ENCODE peak calls at places on chromosomes 12 and 14, in eight cellular contexts. A, W, E, I, M, U, Z and L are unnamed samples.

GRCh38 chr12:121786441-121786825 is 7.1 kb downstream of the RHOF start:
- DNase-seq in A (no peak), W (peak), E (peak), I (no peak), M (no peak), U (peak), Z (peak), L (no peak)

GRCh38 chr14:96574171-96574632 is 72.0 kb downstream of the PAPOLA start:
- DNase-seq in A (no peak), W (no peak), E (peak), I (no peak), M (no peak), U (no peak), Z (no peak), L (no peak)

GRCh38 chr12:57452937-57453509 is 2.1 kb upstream of the INHBE start:
- DNase-seq in A (peak), W (peak), E (peak), I (no peak), M (peak), U (peak), Z (peak), L (peak)

GRCh38 chr12:120961604-120962486 is 16.5 kb upstream of the HNF1A start:
- DNase-seq in A (no peak), W (no peak), E (no peak), I (no peak), M (no peak), U (no peak), Z (peak), L (no peak)

GRCh38 chr12:132788375-132789098 is 26.9 kb upstream of the ANKLE2 start:
- DNase-seq in A (no peak), W (no peak), E (no peak), I (no peak), M (no peak), U (no peak), Z (no peak), L (no peak)

GRCh38 chr14:41718477-41719166 is 111.9 kb downstream of the LRFN5 start:
- DNase-seq in A (peak), W (no peak), E (no peak), I (no peak), M (no peak), U (no peak), Z (no peak), L (no peak)

GRCh38 chr14:42710071-42710470 is 1103.4 kb downstream of the LRFN5 start:
- DNase-seq in A (no peak), W (no peak), E (no peak), I (no peak), M (no peak), U (no peak), Z (no peak), L (no peak)

GRCh38 chr12:6950401-6950801 is 755 bp upstream of the PTPN6 start:
- DNase-seq in A (peak), W (no peak), E (no peak), I (no peak), M (peak), U (no peak), Z (no peak), L (no peak)

GRCh38 chr12:114611145-114612018 is 72.6 kb downstream of the TBX3 start:
- DNase-seq in A (no peak), W (no peak), E (no peak), I (no peak), M (no peak), U (no peak), Z (no peak), L (no peak)

GRCh38 chr12:122825773-122826724 is 9.2 kb upstream of the HIP1R start:
- DNase-seq in A (peak), W (no peak), E (peak), I (no peak), M (no peak), U (peak), Z (peak), L (no peak)

GRCh38 chr14:52031781-52032180 is 37.1 kb downstream of the NID2 start:
- DNase-seq in A (no peak), W (peak), E (peak), I (no peak), M (no peak), U (peak), Z (no peak), L (no peak)

GRCh38 chr12:95951515-95951914 is 8.4 kb downstream of the AMDHD1 start:
- DNase-seq in A (no peak), W (no peak), E (no peak), I (no peak), M (no peak), U (no peak), Z (no peak), L (no peak)

GRCh38 chr12:102462803-102463499 is 17.4 kb downstream of the IGF1 start:
- DNase-seq in A (no peak), W (peak), E (peak), I (no peak), M (no peak), U (peak), Z (no peak), L (no peak)

GRCh38 chr12:34403706-34404376 is 381.5 kb downstream of the ALG10 start:
- DNase-seq in A (no peak), W (no peak), E (no peak), I (no peak), M (no peak), U (no peak), Z (peak), L (peak)

GRCh38 chr14:64704145-64704742 is at the start of gene PLEKHG3:
- DNase-seq in A (peak), W (peak), E (peak), I (no peak), M (no peak), U (peak), Z (peak), L (no peak)

GRCh38 chr12:130830246-130830551 is 8.9 kb downstream of the STX2 start:
- DNase-seq in A (no peak), W (no peak), E (no peak), I (no peak), M (no peak), U (no peak), Z (no peak), L (no peak)

GRCh38 chr14:71726639-71727085 is 205.6 kb upstream of the RGS6 start:
- DNase-seq in A (no peak), W (no peak), E (no peak), I (no peak), M (no peak), U (no peak), Z (peak), L (no peak)

GRCh38 chr12:120797677-120798642 is 72.3 kb downstream of the ACADS start:
- DNase-seq in A (peak), W (no peak), E (no peak), I (peak), M (peak), U (no peak), Z (no peak), L (peak)

GRCh38 chr12:129080821-129081220 is 227.5 kb downstream of the GLT1D1 start:
- DNase-seq in A (no peak), W (no peak), E (no peak), I (no peak), M (no peak), U (no peak), Z (no peak), L (no peak)

GRCh38 chr14:86781111-86781510 is 1211.9 kb downstream of the GALC start:
- DNase-seq in A (no peak), W (no peak), E (no peak), I (no peak), M (no peak), U (no peak), Z (no peak), L (no peak)

GRCh38 chr12:68482660-68483059 is 128.0 kb upstream of the RAP1B start:
- DNase-seq in A (peak), W (no peak), E (no peak), I (peak), M (no peak), U (no peak), Z (no peak), L (peak)

GRCh38 chr14:59675394-59675793 is 98.8 kb upstream of the CCDC175 start:
- DNase-seq in A (no peak), W (no peak), E (no peak), I (no peak), M (no peak), U (no peak), Z (no peak), L (no peak)

GRCh38 chr12:54413284-54414190 is 5.5 kb downstream of the ITGA5 start:
- DNase-seq in A (peak), W (peak), E (peak), I (no peak), M (peak), U (no peak), Z (no peak), L (peak)

GRCh38 chr12:47995976-47996375 is 8.3 kb downstream of the COL2A1 start:
- DNase-seq in A (no peak), W (peak), E (peak), I (no peak), M (no peak), U (peak), Z (peak), L (no peak)

GRCh38 chr12:12201274-12201758 is 65.5 kb downstream of the LRP6 start:
- DNase-seq in A (no peak), W (peak), E (peak), I (no peak), M (no peak), U (no peak), Z (no peak), L (peak)

GRCh38 chr12:65955418-65955817 is 131.1 kb downstream of the HMGA2 start:
- DNase-seq in A (no peak), W (no peak), E (no peak), I (no peak), M (no peak), U (no peak), Z (no peak), L (no peak)

GRCh38 chr12:53381739-53382630 is 2.0 kb downstream of the SP1 start:
- DNase-seq in A (peak), W (peak), E (peak), I (peak), M (peak), U (peak), Z (peak), L (peak)

GRCh38 chr12:80829767-80830166 is 108.0 kb downstream of the LIN7A start:
- DNase-seq in A (no peak), W (no peak), E (no peak), I (no peak), M (no peak), U (no peak), Z (no peak), L (no peak)

GRCh38 chr12:79020106-79020505 is 155.5 kb downstream of the SYT1 start:
- DNase-seq in A (no peak), W (peak), E (peak), I (no peak), M (no peak), U (peak), Z (no peak), L (no peak)

GRCh38 chr14:106210650-106211049 is 684.3 kb downstream of the TMEM121 start:
- DNase-seq in A (no peak), W (no peak), E (no peak), I (no peak), M (peak), U (no peak), Z (peak), L (no peak)

GRCh38 chr14:72598328-72598727 is 295.6 kb downstream of the DPF3 start:
- DNase-seq in A (peak), W (no peak), E (no peak), I (peak), M (peak), U (no peak), Z (no peak), L (peak)

GRCh38 chr12:52438305-52439301 is 4.4 kb upstream of the KRT75 start:
- DNase-seq in A (no peak), W (no peak), E (no peak), I (no peak), M (no peak), U (no peak), Z (no peak), L (no peak)

GRCh38 chr14:70108419-70108818 is 80.3 kb downstream of the SLC8A3 start:
- DNase-seq in A (no peak), W (no peak), E (no peak), I (no peak), M (no peak), U (no peak), Z (no peak), L (no peak)

GRCh38 chr12:66025477-66025876 is 105.1 kb downstream of the LLPH start:
- DNase-seq in A (no peak), W (no peak), E (no peak), I (no peak), M (no peak), U (peak), Z (no peak), L (no peak)

GRCh38 chr14:52068741-52069616 is at the start of gene NID2:
- DNase-seq in A (peak), W (peak), E (peak), I (peak), M (no peak), U (peak), Z (peak), L (peak)

GRCh38 chr14:76718306-76719075 is 42.8 kb upstream of the VASH1 start:
- DNase-seq in A (no peak), W (no peak), E (no peak), I (no peak), M (no peak), U (no peak), Z (no peak), L (no peak)

GRCh38 chr12:52291267-52291935 is at the start of gene KRT81:
- DNase-seq in A (no peak), W (no peak), E (no peak), I (no peak), M (no peak), U (no peak), Z (no peak), L (no peak)

GRCh38 chr14:28121512-28122297 is 644.9 kb upstream of the FOXG1 start:
- DNase-seq in A (no peak), W (no peak), E (no peak), I (no peak), M (no peak), U (no peak), Z (no peak), L (no peak)

GRCh38 chr12:112482734-112483133 is 64.0 kb downstream of the PTPN11 start:
- DNase-seq in A (no peak), W (no peak), E (no peak), I (no peak), M (no peak), U (no peak), Z (no peak), L (no peak)
- TF ChIP-seq CTCF in A (no peak), W (no peak), E (no peak), I (no peak), M (no peak), U (no peak), Z (no peak), L (no peak)

GRCh38 chr14:99899578-99900178 is 106.5 kb downstream of the EML1 start:
- DNase-seq in A (no peak), W (peak), E (peak), I (no peak), M (peak), U (peak), Z (no peak), L (no peak)
- TF ChIP-seq CTCF in A (peak), W (peak), E (peak), I (peak), M (peak), U (peak), Z (peak), L (peak)

DNA sequence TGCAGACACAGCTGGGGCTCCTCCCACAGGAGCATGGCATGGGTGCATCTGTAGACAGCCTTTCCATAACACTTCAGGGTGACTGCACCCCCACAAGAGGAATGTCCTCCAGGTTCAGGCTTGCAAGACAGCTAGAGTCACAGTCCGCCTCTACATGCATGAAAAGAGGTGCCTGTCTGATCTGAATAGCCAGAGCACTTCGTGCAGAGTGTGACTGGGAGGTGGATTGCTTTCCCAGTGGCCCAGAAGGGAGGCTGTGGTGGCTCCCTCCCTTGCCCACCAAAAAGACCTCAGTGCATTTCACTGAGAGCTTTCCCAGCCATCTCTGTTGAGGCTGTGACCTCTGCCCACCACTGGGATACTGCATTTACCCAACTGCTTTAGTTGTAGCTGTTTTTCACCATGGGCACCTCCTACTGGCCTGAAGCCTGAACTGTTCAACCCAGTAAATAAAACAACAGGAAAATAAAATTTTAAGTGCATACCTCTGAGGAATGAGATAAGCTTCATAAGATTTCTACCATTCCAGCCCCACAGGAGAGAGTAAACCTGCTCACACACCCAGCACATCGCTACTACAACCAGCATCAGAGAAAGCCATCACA is 14.1 kb downstream of the CEP128 start:
- DNase-seq in A (no peak), W (no peak), E (no peak), I (no peak), M (no peak), U (no peak), Z (no peak), L (no peak)
- TF ChIP-seq CTCF in A (no peak), W (no peak), E (no peak), I (peak), M (peak), U (peak), Z (no peak), L (peak)

DNA sequence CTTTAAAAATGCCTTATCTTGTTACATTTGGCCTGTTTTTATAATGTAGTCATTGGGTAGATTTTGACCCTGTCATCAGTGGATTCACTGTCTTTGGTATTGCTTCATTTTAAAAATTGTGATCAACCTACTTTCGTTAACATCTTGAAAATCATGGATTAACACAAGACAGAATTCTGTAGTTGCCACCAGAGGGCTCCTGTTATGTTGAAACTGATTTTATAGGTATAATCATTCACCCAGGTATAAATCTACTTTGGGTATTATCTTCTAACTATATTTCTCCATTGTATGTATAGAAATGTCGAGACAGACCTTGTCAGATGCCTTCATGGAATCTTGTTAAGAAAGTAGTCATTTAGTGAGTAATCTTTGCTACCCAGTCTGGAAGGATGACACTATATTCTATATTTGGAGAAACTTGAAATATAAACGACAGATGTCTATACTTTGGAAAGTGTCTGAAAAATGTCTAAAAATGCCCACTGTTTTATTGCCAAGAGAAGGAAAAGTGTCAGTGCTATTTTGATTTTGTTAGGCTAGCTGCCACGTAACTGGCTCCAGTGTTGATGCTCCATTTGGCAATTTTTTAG is 129.4 kb downstream of the PELI2 start:
- DNase-seq in A (no peak), W (peak), E (peak), I (no peak), M (peak), U (peak), Z (no peak), L (no peak)
- TF ChIP-seq CTCF in A (no peak), W (peak), E (peak), I (peak), M (peak), U (peak), Z (peak), L (peak)

GRCh38 chr14:105148604-105149145 is 19.9 kb downstream of the JAG2 start:
- DNase-seq in A (no peak), W (no peak), E (no peak), I (no peak), M (no peak), U (no peak), Z (no peak), L (no peak)

GRCh38 chr14:105146976-105147700 is 21.4 kb downstream of the JAG2 start:
- DNase-seq in A (no peak), W (no peak), E (no peak), I (no peak), M (no peak), U (no peak), Z (no peak), L (no peak)

GRCh38 chr14:105146181-105146975 is 22.2 kb downstream of the JAG2 start:
- DNase-seq in A (no peak), W (no peak), E (no peak), I (peak), M (no peak), U (no peak), Z (no peak), L (no peak)

GRCh38 chr14:105149146-105149781 is 19.3 kb downstream of the JAG2 start:
- DNase-seq in A (no peak), W (no peak), E (no peak), I (no peak), M (no peak), U (no peak), Z (no peak), L (no peak)

DNA sequence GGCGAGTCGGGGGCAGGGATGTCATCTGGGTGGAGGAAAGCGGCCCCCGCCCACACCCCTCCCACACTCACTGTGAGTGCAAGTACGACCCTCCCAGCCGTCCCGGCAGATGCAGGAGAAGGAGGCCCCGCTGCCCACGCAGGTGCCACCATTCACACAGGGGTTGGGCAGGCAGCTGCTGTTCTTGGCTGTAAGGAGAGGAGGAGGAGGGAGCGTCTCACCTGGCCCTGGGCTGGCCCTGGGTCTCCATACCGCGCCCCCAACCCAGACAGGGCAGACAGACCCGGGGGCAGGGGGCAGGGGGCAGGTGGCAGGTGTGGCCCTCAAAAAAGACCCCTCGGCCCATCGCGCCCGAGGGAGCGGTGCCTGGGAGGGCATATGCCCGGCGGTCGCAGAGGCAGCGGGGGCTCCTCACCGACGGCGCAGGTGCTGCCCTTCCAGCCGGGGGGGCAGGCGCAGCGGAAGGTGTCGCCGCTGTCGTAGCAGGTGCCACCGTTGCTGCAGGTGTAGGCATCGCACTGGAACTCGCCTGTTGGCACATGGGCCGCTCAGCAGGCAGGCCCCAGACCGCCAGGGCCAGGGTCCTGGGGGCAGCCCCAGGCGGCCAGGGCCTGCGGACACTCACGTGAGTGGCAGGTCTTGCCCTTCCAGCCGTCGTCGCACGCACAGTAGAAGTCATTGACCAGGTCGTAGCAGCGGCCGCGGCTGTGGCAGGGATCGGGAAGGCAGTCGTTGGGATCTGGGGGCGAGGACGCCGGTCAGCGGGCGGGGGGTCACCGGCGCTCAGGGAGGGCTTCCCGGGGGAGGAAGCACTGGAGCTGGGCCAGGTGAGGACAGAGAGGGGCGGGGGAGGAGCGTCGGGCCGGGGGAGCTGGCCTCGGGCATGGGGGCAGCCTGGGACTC is 20.6 kb downstream of the JAG2 start:
- DNase-seq in A (no peak), W (no peak), E (no peak), I (no peak), M (no peak), U (no peak), Z (no peak), L (no peak)
- TF ChIP-seq CTCF in A (no peak), W (no peak), E (no peak), I (no peak), M (no peak), U (no peak), Z (no peak), L (no peak)

GRCh38 chr12:62006076-62006732 is 254.0 kb upstream of the USP15 start:
- DNase-seq in A (peak), W (peak), E (peak), I (no peak), M (peak), U (peak), Z (peak), L (peak)
- TF ChIP-seq CTCF in A (peak), W (peak), E (peak), I (peak), M (peak), U (peak), Z (peak), L (peak)